ENCODE peak calls at places on chromosome 15, in eight cellular contexts. V is stimulated activated CD4-positive, alpha-beta T cell treated with anti-CD3 and anti-CD28 coated beads, Interleukin-1b, Interleukin-23, amount 100 ng/mL, for 1 hour; H is activated gamma-delta T cell treated with anti-CD3 and anti-CD28 coated beads, Interleukin-2, amount 50 U/mL, for 16 hours; Y is dermis microvascular lymphatic vessel endothelial cell; B is T1000; L is tibial artery; K is NCI-H460; F is AG04450. J is an unnamed sample.

GRCh38 chr15:26132786-26133185 is 269.7 kb upstream of the ATP10A start:
- DNase-seq in V (no peak), H (no peak), Y (no peak), B (no peak), L (no peak), K (no peak), F (no peak), J (no peak)

GRCh38 chr15:64288577-64288976 is 67.4 kb downstream of the CSNK1G1 start:
- DNase-seq in V (no peak), H (no peak), Y (peak; percentile 37), B (no peak), L (no peak), K (no peak), F (peak; percentile 32), J (no peak)

GRCh38 chr15:80839764-80840130 is 60.6 kb downstream of the CEMIP start:
- DNase-seq in V (no peak), H (no peak), Y (no peak), B (no peak), L (no peak), K (no peak), F (no peak), J (no peak)

GRCh38 chr15:72890043-72890442 is 106.5 kb upstream of the ADPGK start:
- DNase-seq in V (no peak), H (no peak), Y (no peak), B (no peak), L (no peak), K (no peak), F (no peak), J (no peak)

GRCh38 chr15:30991301-30992072 is at the start of gene MTMR10:
- DNase-seq in V (peak; percentile 25), H (peak; percentile 48), Y (peak; percentile 85), B (peak; percentile 58), L (peak; percentile 47), K (peak; percentile 66), F (peak; percentile 32), J (peak; percentile 34)

GRCh38 chr15:88344786-88345185 is 88.2 kb upstream of the NTRK3 start:
- DNase-seq in V (no peak), H (no peak), Y (no peak), B (no peak), L (no peak), K (no peak), F (no peak), J (no peak)

GRCh38 chr15:71538181-71538580 is 272.2 kb upstream of the NR2E3 start:
- DNase-seq in V (no peak), H (no peak), Y (peak; percentile 40), B (no peak), L (no peak), K (no peak), F (no peak), J (no peak)

GRCh38 chr15:58392611-58393161 is 39.1 kb upstream of the LIPC start:
- DNase-seq in V (no peak), H (no peak), Y (no peak), B (no peak), L (no peak), K (no peak), F (no peak), J (no peak)

GRCh38 chr15:77753238-77753873 is 120.6 kb upstream of the LINGO1 start:
- DNase-seq in V (no peak), H (no peak), Y (peak; percentile 28), B (no peak), L (no peak), K (no peak), F (no peak), J (no peak)

GRCh38 chr15:61118885-61119284 is 110.2 kb downstream of the RORA start:
- DNase-seq in V (no peak), H (no peak), Y (peak; percentile 5), B (no peak), L (no peak), K (no peak), F (no peak), J (no peak)

GRCh38 chr15:49313650-49314049 is 109.4 kb upstream of the FGF7 start:
- DNase-seq in V (no peak), H (no peak), Y (no peak), B (no peak), L (no peak), K (no peak), F (peak; percentile 59), J (no peak)

GRCh38 chr15:29322407-29322806 is 52.8 kb upstream of the NSMCE3 start:
- DNase-seq in V (no peak), H (no peak), Y (no peak), B (no peak), L (no peak), K (no peak), F (no peak), J (no peak)

GRCh38 chr15:67413770-67414429 is 107.0 kb upstream of the C15orf61 start:
- DNase-seq in V (no peak), H (no peak), Y (peak; percentile 59), B (peak; percentile 61), L (no peak), K (peak; percentile 46), F (peak; percentile 10), J (no peak)

GRCh38 chr15:65067334-65067644 is 502 bp downstream of the RASL12 start:
- DNase-seq in V (no peak), H (no peak), Y (no peak), B (no peak), L (no peak), K (no peak), F (no peak), J (no peak)

GRCh38 chr15:67080118-67080899 is 14.9 kb downstream of the SMAD3 start:
- DNase-seq in V (no peak), H (no peak), Y (no peak), B (no peak), L (peak; percentile 58), K (no peak), F (no peak), J (no peak)

GRCh38 chr15:34271493-34271892 is 46.7 kb downstream of the EMC4 start:
- DNase-seq in V (no peak), H (no peak), Y (peak; percentile 3), B (peak; percentile 1), L (no peak), K (no peak), F (peak; percentile 41), J (no peak)

GRCh38 chr15:94526071-94526689 is 294.8 kb downstream of the MCTP2 start:
- DNase-seq in V (no peak), H (no peak), Y (no peak), B (no peak), L (no peak), K (no peak), F (no peak), J (no peak)

GRCh38 chr15:79060175-79060574 is 30.4 kb downstream of the RASGRF1 start:
- DNase-seq in V (no peak), H (no peak), Y (no peak), B (no peak), L (no peak), K (no peak), F (no peak), J (no peak)

GRCh38 chr15:77064539-77065308 is 6.2 kb downstream of the TSPAN3 start:
- DNase-seq in V (no peak), H (no peak), Y (peak; percentile 88), B (no peak), L (no peak), K (no peak), F (no peak), J (no peak)

GRCh38 chr15:65583701-65584100 is 27.2 kb downstream of the INTS14 start:
- DNase-seq in V (peak; percentile 3), H (peak; percentile 24), Y (peak; percentile 86), B (no peak), L (no peak), K (no peak), F (no peak), J (no peak)